ENCODE peak calls at places on chromosomes 7 and 10, in ten cellular contexts. O is ureter; S is Peyer's patch; F is anterior cingulate cortex; K is posterior vena cava; Y is effector memory CD8-positive, alpha-beta T cell; M is T47D; P is activated CD8-positive, alpha-beta memory T cell treated with anti-CD3 and anti-CD28 coated beads for 24 hours; L is PC-9; W is pulmonary artery endothelial cell. A is an unnamed sample.

GRCh38 chr7:135523146-135523545 is 13.2 kb upstream of the CNOT4 start:
- DNase-seq in O (no peak), S (no peak), F (no peak), K (no peak), Y (no peak), M (no peak), P (no peak), L (no peak), W (no peak), A (no peak)

GRCh38 chr10:129332476-129332875 is 134.6 kb upstream of the MGMT start:
- DNase-seq in O (no peak), S (no peak), F (no peak), K (no peak), Y (no peak), M (no peak), P (no peak), L (no peak), W (no peak), A (no peak)

GRCh38 chr10:123548779-123549178 is 117.4 kb upstream of the GPR26 start:
- DNase-seq in O (no peak), S (no peak), F (no peak), K (no peak), Y (no peak), M (no peak), P (no peak), L (no peak), W (no peak), A (no peak)

GRCh38 chr7:18541871-18542212 is 46.3 kb downstream of the HDAC9 start:
- DNase-seq in O (no peak), S (no peak), F (no peak), K (no peak), Y (no peak), M (no peak), P (no peak), L (no peak), W (no peak), A (no peak)

GRCh38 chr10:30359373-30360206 is 10.5 kb upstream of the MTPAP start:
- DNase-seq in O (no peak), S (peak; percentile 56), F (no peak), K (no peak), Y (peak; percentile 52), M (peak; percentile 50), P (peak; percentile 84), L (peak; percentile 37), W (peak; percentile 3), A (no peak)

GRCh38 chr7:42972703-42973500 is 40.7 kb downstream of the MRPL32 start:
- DNase-seq in O (peak; percentile 48), S (no peak), F (no peak), K (peak; percentile 87), Y (no peak), M (no peak), P (no peak), L (no peak), W (peak; percentile 85), A (peak; percentile 92)

GRCh38 chr10:128027822-128028507 is 98.3 kb downstream of the MKI67 start:
- DNase-seq in O (no peak), S (no peak), F (no peak), K (no peak), Y (no peak), M (no peak), P (no peak), L (no peak), W (no peak), A (no peak)

GRCh38 chr10:77974396-77975074 is 48.0 kb upstream of the DLG5 start:
- DNase-seq in O (no peak), S (no peak), F (no peak), K (no peak), Y (no peak), M (no peak), P (no peak), L (no peak), W (no peak), A (no peak)

GRCh38 chr10:50326757-50327701 is 75.7 kb upstream of the ASAH2 start:
- DNase-seq in O (peak; percentile 59), S (no peak), F (no peak), K (no peak), Y (no peak), M (peak; percentile 61), P (no peak), L (no peak), W (peak; percentile 29), A (peak; percentile 70)

GRCh38 chr10:70455213-70455630 is 13.7 kb upstream of the NODAL start:
- DNase-seq in O (no peak), S (no peak), F (no peak), K (no peak), Y (no peak), M (no peak), P (no peak), L (no peak), W (no peak), A (no peak)

GRCh38 chr7:1158203-1159126 is 1.5 kb downstream of the ZFAND2A start:
- DNase-seq in O (no peak), S (no peak), F (no peak), K (no peak), Y (no peak), M (no peak), P (no peak), L (no peak), W (no peak), A (no peak)

GRCh38 chr10:21509391-21510217 is 15.9 kb downstream of the SKIDA1 start:
- DNase-seq in O (no peak), S (no peak), F (peak; percentile 33), K (no peak), Y (no peak), M (no peak), P (no peak), L (no peak), W (no peak), A (no peak)

GRCh38 chr10:33820531-33820930 is 486.1 kb upstream of the NRP1 start:
- DNase-seq in O (no peak), S (no peak), F (no peak), K (no peak), Y (no peak), M (no peak), P (no peak), L (no peak), W (no peak), A (no peak)

GRCh38 chr10:49163741-49164140 is 24.4 kb downstream of the TMEM273 start:
- DNase-seq in O (peak; percentile 14), S (no peak), F (no peak), K (no peak), Y (no peak), M (no peak), P (peak; percentile 28), L (no peak), W (no peak), A (no peak)

GRCh38 chr7:129707910-129708490 is 96.5 kb downstream of the NRF1 start:
- DNase-seq in O (no peak), S (no peak), F (no peak), K (no peak), Y (no peak), M (no peak), P (no peak), L (no peak), W (no peak), A (no peak)

GRCh38 chr7:34463830-34464229 is 194.2 kb upstream of the NPSR1 start:
- DNase-seq in O (no peak), S (no peak), F (no peak), K (no peak), Y (no peak), M (no peak), P (no peak), L (peak; percentile 64), W (no peak), A (no peak)

GRCh38 chr7:116630357-116630756 is 41.6 kb upstream of the MET start:
- DNase-seq in O (no peak), S (no peak), F (no peak), K (no peak), Y (no peak), M (no peak), P (no peak), L (no peak), W (no peak), A (no peak)

GRCh38 chr7:46385662-46386309 is 464.7 kb upstream of the IGFBP3 start:
- DNase-seq in O (no peak), S (no peak), F (no peak), K (no peak), Y (no peak), M (no peak), P (no peak), L (peak; percentile 88), W (no peak), A (peak; percentile 74)

GRCh38 chr7:42315631-42316030 is 78.6 kb upstream of the GLI3 start:
- DNase-seq in O (no peak), S (no peak), F (no peak), K (no peak), Y (no peak), M (no peak), P (no peak), L (no peak), W (no peak), A (no peak)

GRCh38 chr7:100884741-100885439 is 4.6 kb downstream of the UFSP1 start:
- DNase-seq in O (no peak), S (no peak), F (no peak), K (no peak), Y (peak; percentile 61), M (no peak), P (no peak), L (no peak), W (no peak), A (no peak)

GRCh38 chr10:88253-88652 is 39.2 kb upstream of the TUBB8 start:
- DNase-seq in O (no peak), S (no peak), F (no peak), K (no peak), Y (no peak), M (no peak), P (no peak), L (peak; percentile 49), W (no peak), A (no peak)

GRCh38 chr10:89613582-89613981 is 31.5 kb downstream of the PANK1 start:
- DNase-seq in O (no peak), S (no peak), F (no peak), K (no peak), Y (no peak), M (no peak), P (no peak), L (no peak), W (no peak), A (no peak)

GRCh38 chr10:8306685-8307364 is 252.3 kb downstream of the GATA3 start:
- DNase-seq in O (no peak), S (no peak), F (no peak), K (no peak), Y (no peak), M (no peak), P (no peak), L (no peak), W (no peak), A (no peak)

GRCh38 chr7:90540406-90540805 is 55.7 kb upstream of the CDK14 start:
- DNase-seq in O (no peak), S (no peak), F (no peak), K (no peak), Y (no peak), M (no peak), P (no peak), L (no peak), W (no peak), A (no peak)

GRCh38 chr10:103915794-103916193 is 2.2 kb downstream of the STN1 start:
- DNase-seq in O (no peak), S (peak; percentile 55), F (no peak), K (no peak), Y (peak; percentile 23), M (no peak), P (peak; percentile 69), L (no peak), W (no peak), A (no peak)

GRCh38 chr7:157558061-157558460 is 221.3 kb downstream of the DNAJB6 start:
- DNase-seq in O (no peak), S (no peak), F (no peak), K (peak; percentile 73), Y (no peak), M (no peak), P (no peak), L (no peak), W (no peak), A (no peak)

GRCh38 chr7:16668978-16669377 is 23.0 kb downstream of the BZW2 start:
- DNase-seq in O (no peak), S (no peak), F (no peak), K (no peak), Y (no peak), M (no peak), P (no peak), L (no peak), W (no peak), A (no peak)

GRCh38 chr7:55212838-55213237 is 152.3 kb upstream of the LANCL2 start:
- DNase-seq in O (no peak), S (no peak), F (no peak), K (no peak), Y (no peak), M (no peak), P (no peak), L (no peak), W (no peak), A (no peak)